ENCODE peak calls at places on chromosomes 13 and 19, in ten cellular contexts. Z, N, X, G, P, A, U, V, L and E are unnamed samples.

GRCh38 chr19:18204394-18205179 is 745 bp upstream of the RAB3A start:
- DNase-seq in Z (peak; percentile 63), N (no peak), X (peak; percentile 31), G (no peak), P (no peak), A (no peak), U (peak; percentile 27), V (no peak), L (no peak), E (no peak)

GRCh38 chr19:17327654-17328516 is 6.8 kb downstream of the ANO8 start:
- DNase-seq in Z (peak; percentile 94), N (peak; percentile 71), X (no peak), G (peak; percentile 50), P (no peak), A (no peak), U (peak; percentile 57), V (no peak), L (no peak), E (no peak)

GRCh38 chr19:42199440-42200115 is 17.9 kb downstream of the DEDD2 start:
- DNase-seq in Z (no peak), N (no peak), X (peak; percentile 43), G (no peak), P (no peak), A (no peak), U (peak; percentile 36), V (no peak), L (no peak), E (no peak)

GRCh38 chr19:39246951-39247669 is 1.5 kb downstream of the IFNL4 start:
- DNase-seq in Z (peak; percentile 8), N (no peak), X (peak; percentile 42), G (no peak), P (no peak), A (peak; percentile 28), U (peak; percentile 17), V (peak; percentile 39), L (peak; percentile 15), E (no peak)

GRCh38 chr19:32037998-32038732 is 307.2 kb upstream of the ZNF507 start:
- DNase-seq in Z (peak; percentile 10), N (no peak), X (no peak), G (no peak), P (no peak), A (no peak), U (no peak), V (no peak), L (no peak), E (no peak)

GRCh38 chr19:4981681-4981958 is 12.7 kb downstream of the KDM4B start:
- DNase-seq in Z (no peak), N (no peak), X (no peak), G (no peak), P (no peak), A (no peak), U (no peak), V (no peak), L (no peak), E (no peak)

GRCh38 chr13:45142440-45143345 is 22.4 kb downstream of the GTF2F2 start:
- DNase-seq in Z (no peak), N (no peak), X (no peak), G (no peak), P (no peak), A (peak; percentile 22), U (no peak), V (no peak), L (peak; percentile 8), E (no peak)

GRCh38 chr13:77781804-77782203 is 84.3 kb downstream of the SLAIN1 start:
- DNase-seq in Z (no peak), N (no peak), X (no peak), G (no peak), P (no peak), A (no peak), U (no peak), V (no peak), L (no peak), E (no peak)